ENCODE peak calls at places on chromosomes 2 and 18, in seven cellular contexts. Q, B, S, F, D, I and W are unnamed samples.

GRCh38 chr2:1605659-1606400 is 138.5 kb downstream of the PXDN start:
- DNase-seq in Q (no peak), B (peak), S (no peak), F (peak), D (peak), I (peak), W (peak)

GRCh38 chr2:188256420-188256819 is 35.3 kb upstream of the GULP1 start:
- DNase-seq in Q (no peak), B (no peak), S (no peak), F (no peak), D (no peak), I (no peak), W (no peak)

GRCh38 chr2:69306897-69307695 is 79.9 kb downstream of the GFPT1 start:
- DNase-seq in Q (peak), B (peak), S (peak), F (peak), D (peak), I (peak), W (peak)

GRCh38 chr2:146665801-146666200 is 1179.0 kb upstream of the ACVR2A start:
- DNase-seq in Q (no peak), B (no peak), S (no peak), F (no peak), D (peak), I (peak), W (no peak)

GRCh38 chr2:99697811-99698568 is 208.2 kb upstream of the REV1 start:
- DNase-seq in Q (peak), B (peak), S (no peak), F (peak), D (peak), I (peak), W (peak)

GRCh38 chr2:101518470-101519172 is 43.7 kb upstream of the RFX8 start:
- DNase-seq in Q (peak), B (peak), S (peak), F (peak), D (peak), I (peak), W (peak)

GRCh38 chr2:26997394-26997793 is 27.0 kb downstream of the MAPRE3 start:
- DNase-seq in Q (no peak), B (no peak), S (no peak), F (no peak), D (no peak), I (no peak), W (no peak)

GRCh38 chr2:68653538-68653982 is 10.2 kb downstream of the PROKR1 start:
- DNase-seq in Q (peak), B (no peak), S (no peak), F (no peak), D (no peak), I (peak), W (peak)

GRCh38 chr2:241764272-241765241 is 12.1 kb upstream of the GAL3ST2 start:
- DNase-seq in Q (no peak), B (no peak), S (peak), F (peak), D (no peak), I (no peak), W (no peak)

GRCh38 chr18:32315881-32316280 is 126.0 kb downstream of the MEP1B start:
- DNase-seq in Q (no peak), B (no peak), S (no peak), F (no peak), D (peak), I (peak), W (no peak)

GRCh38 chr2:120990451-120990871 is 254.8 kb downstream of the GLI2 start:
- DNase-seq in Q (no peak), B (no peak), S (no peak), F (no peak), D (peak), I (peak), W (no peak)

GRCh38 chr2:190270298-190270697 is 49.3 kb downstream of the HIBCH start:
- DNase-seq in Q (no peak), B (no peak), S (no peak), F (no peak), D (no peak), I (peak), W (no peak)

GRCh38 chr2:54503192-54503591 is 47.1 kb downstream of the SPTBN1 start:
- DNase-seq in Q (no peak), B (no peak), S (peak), F (no peak), D (peak), I (peak), W (peak)

GRCh38 chr2:241540766-241541561 is 17.6 kb upstream of the BOK start:
- DNase-seq in Q (no peak), B (peak), S (peak), F (peak), D (peak), I (peak), W (peak)

GRCh38 chr2:219249203-219249980 is 3.7 kb upstream of the TUBA4B start:
- DNase-seq in Q (peak), B (peak), S (no peak), F (peak), D (peak), I (peak), W (peak)

GRCh38 chr2:139160838-139161237 is 380.6 kb upstream of the NXPH2 start:
- DNase-seq in Q (no peak), B (no peak), S (no peak), F (no peak), D (peak), I (no peak), W (no peak)

GRCh38 chr18:48563027-48563426 is 24.2 kb downstream of the CTIF start:
- DNase-seq in Q (peak), B (no peak), S (no peak), F (no peak), D (peak), I (peak), W (peak)